ENCODE peak calls at places on chromosomes 13 and 19, in eight cellular contexts. B is stimulated activated CD4-positive, alpha-beta T cell treated with anti-CD3 and anti-CD28 coated beads, Interleukin-4, amount 100 ng/mL, for 48 hours; I is mesenchymal stem cell; U is iPS-NIHi11; V is effector memory CD4-positive, alpha-beta T cell; T is AG09319; H is WTC11; K is stimulated activated CD8-positive, alpha-beta memory T cell treated with anti-CD3 and anti-CD28 coated beads, Interleukin-15, amount 100 ng/mL, for 24 hours. P is an unnamed sample.

GRCh38 chr13:56909896-56910600 is 230.7 kb upstream of the PRR20A start:
- DNase-seq in B (no peak), I (no peak), U (no peak), V (no peak), T (no peak), H (no peak), K (no peak), P (no peak)

GRCh38 chr19:8641908-8642547 is 11.6 kb downstream of the NFILZ start:
- DNase-seq in B (no peak), I (peak; percentile 66), U (peak; percentile 67), V (no peak), T (no peak), H (no peak), K (no peak), P (no peak)

GRCh38 chr19:49149652-49150105 is 5.5 kb downstream of the HRC start:
- DNase-seq in B (no peak), I (peak; percentile 93), U (peak; percentile 48), V (no peak), T (no peak), H (peak; percentile 82), K (no peak), P (peak; percentile 84)

GRCh38 chr13:60716296-60716695 is 319.3 kb downstream of the TDRD3 start:
- DNase-seq in B (no peak), I (no peak), U (no peak), V (no peak), T (no peak), H (no peak), K (no peak), P (no peak)

GRCh38 chr19:54453921-54454780 is 5.2 kb downstream of the LENG8 start:
- DNase-seq in B (no peak), I (no peak), U (no peak), V (no peak), T (no peak), H (no peak), K (no peak), P (no peak)

GRCh38 chr13:52862358-52863206 is 14.1 kb upstream of the PCDH8 start:
- DNase-seq in B (no peak), I (no peak), U (peak; percentile 74), V (no peak), T (no peak), H (peak; percentile 74), K (no peak), P (peak; percentile 46)

GRCh38 chr13:108595416-108596257 is 33.8 kb upstream of the MYO16 start:
- DNase-seq in B (peak; percentile 25), I (no peak), U (peak; percentile 47), V (no peak), T (no peak), H (peak; percentile 21), K (no peak), P (no peak)

GRCh38 chr19:18399008-18399407 is 1.6 kb upstream of the LRRC25 start:
- DNase-seq in B (no peak), I (peak; percentile 80), U (no peak), V (no peak), T (no peak), H (no peak), K (no peak), P (no peak)

GRCh38 chr13:45833663-45834062 is 17.9 kb downstream of the SIAH3 start:
- DNase-seq in B (no peak), I (peak; percentile 47), U (peak; percentile 45), V (no peak), T (peak; percentile 4), H (no peak), K (no peak), P (no peak)

GRCh38 chr19:40465025-40465780 is at the start of gene BLVRB:
- DNase-seq in B (peak; percentile 20), I (peak; percentile 91), U (no peak), V (peak; percentile 21), T (peak; percentile 42), H (no peak), K (no peak), P (no peak)

GRCh38 chr13:74063533-74064100 is 70.6 kb downstream of the KLF12 start:
- DNase-seq in B (no peak), I (no peak), U (no peak), V (no peak), T (no peak), H (no peak), K (no peak), P (no peak)

GRCh38 chr19:46251415-46251814 is 21.9 kb downstream of the IGFL1 start:
- DNase-seq in B (no peak), I (no peak), U (no peak), V (no peak), T (no peak), H (no peak), K (no peak), P (no peak)

GRCh38 chr13:32001392-32001768 is 30.2 kb upstream of the FRY start:
- DNase-seq in B (no peak), I (peak; percentile 65), U (peak; percentile 62), V (no peak), T (peak; percentile 14), H (peak; percentile 19), K (no peak), P (peak; percentile 58)

GRCh38 chr19:46670874-46671273 is 9.9 kb upstream of the DACT3 start:
- DNase-seq in B (no peak), I (peak; percentile 46), U (no peak), V (no peak), T (no peak), H (no peak), K (no peak), P (no peak)

GRCh38 chr13:64206430-64207225 is 2791.0 kb upstream of the PCDH20 start:
- DNase-seq in B (no peak), I (no peak), U (no peak), V (no peak), T (no peak), H (no peak), K (no peak), P (no peak)

GRCh38 chr19:46717716-46718143 is 816 bp upstream of the PRKD2 start:
- DNase-seq in B (no peak), I (no peak), U (no peak), V (no peak), T (no peak), H (no peak), K (no peak), P (no peak)

GRCh38 chr13:25493930-25494707 is 122.3 kb downstream of the ATP8A2 start:
- DNase-seq in B (no peak), I (no peak), U (peak; percentile 63), V (no peak), T (no peak), H (no peak), K (no peak), P (no peak)

GRCh38 chr13:37621811-37622361 is 23.3 kb upstream of the POSTN start:
- DNase-seq in B (no peak), I (peak; percentile 79), U (no peak), V (no peak), T (peak; percentile 61), H (no peak), K (no peak), P (no peak)

GRCh38 chr19:3667037-3667638 is 33.1 kb downstream of the PIP5K1C start:
- DNase-seq in B (no peak), I (no peak), U (no peak), V (no peak), T (no peak), H (no peak), K (no peak), P (no peak)

P was measured in NCI-H146.